ENCODE peak calls at places on chromosomes 13 and 19, in nine cellular contexts. One of them, this sample, is unnamed. For H3K4me1, the result is how much of the 10 kb centered on the place peaks cover.

GRCh38 chr13:39956036-39956435 is 300.6 kb downstream of the COG6 start:
- DNase-seq in right cardiac atrium: no peak
- DNase-seq in mucosa of descending colon: no peak
- DNase-seq in neural progenitor cell: no peak
- DNase-seq in CD8-positive, alpha-beta T cell: no peak
- DNase-seq in A549: no peak
- DNase-seq in thoracic aorta: no peak
- DNase-seq in stomach: no peak
- DNase-seq in cardiac muscle cell: no peak
- DNase-seq in this sample: no peak

GRCh38 chr19:2371656-2372055 is 11.6 kb downstream of the TMPRSS9 start:
- DNase-seq in right cardiac atrium: no peak
- DNase-seq in mucosa of descending colon: no peak
- DNase-seq in neural progenitor cell: no peak
- DNase-seq in CD8-positive, alpha-beta T cell: no peak
- DNase-seq in A549: no peak
- DNase-seq in thoracic aorta: no peak
- DNase-seq in stomach: no peak
- DNase-seq in cardiac muscle cell: no peak
- DNase-seq in this sample: no peak

GRCh38 chr13:30696278-30697176 is 38.8 kb upstream of the ALOX5AP start:
- DNase-seq in right cardiac atrium: peak
- DNase-seq in mucosa of descending colon: no peak
- DNase-seq in neural progenitor cell: no peak
- DNase-seq in CD8-positive, alpha-beta T cell: no peak
- DNase-seq in A549: no peak
- DNase-seq in thoracic aorta: no peak
- DNase-seq in stomach: no peak
- DNase-seq in cardiac muscle cell: peak
- DNase-seq in this sample: no peak

GRCh38 chr19:16447015-16447384 is 24.8 kb downstream of the EPS15L1 start:
- DNase-seq in right cardiac atrium: peak
- DNase-seq in mucosa of descending colon: peak
- DNase-seq in neural progenitor cell: no peak
- DNase-seq in CD8-positive, alpha-beta T cell: peak
- DNase-seq in A549: no peak
- DNase-seq in thoracic aorta: no peak
- DNase-seq in stomach: peak
- DNase-seq in cardiac muscle cell: peak
- DNase-seq in this sample: peak

GRCh38 chr13:67935655-67936054 is 705.5 kb upstream of the PCDH9 start:
- DNase-seq in right cardiac atrium: no peak
- DNase-seq in mucosa of descending colon: no peak
- DNase-seq in neural progenitor cell: no peak
- DNase-seq in CD8-positive, alpha-beta T cell: no peak
- DNase-seq in A549: no peak
- DNase-seq in thoracic aorta: no peak
- DNase-seq in stomach: no peak
- DNase-seq in cardiac muscle cell: no peak
- DNase-seq in this sample: no peak

GRCh38 chr19:4456566-4456842 is 1.1 kb downstream of the UBXN6 start:
- DNase-seq in right cardiac atrium: no peak
- DNase-seq in mucosa of descending colon: no peak
- DNase-seq in neural progenitor cell: peak
- DNase-seq in CD8-positive, alpha-beta T cell: no peak
- DNase-seq in A549: no peak
- DNase-seq in thoracic aorta: no peak
- DNase-seq in stomach: no peak
- DNase-seq in cardiac muscle cell: peak
- DNase-seq in this sample: no peak

GRCh38 chr19:39987596-39987995 is 9.3 kb upstream of the ZNF546 start:
- DNase-seq in right cardiac atrium: no peak
- DNase-seq in mucosa of descending colon: no peak
- DNase-seq in neural progenitor cell: no peak
- DNase-seq in CD8-positive, alpha-beta T cell: no peak
- DNase-seq in A549: no peak
- DNase-seq in thoracic aorta: no peak
- DNase-seq in stomach: no peak
- DNase-seq in cardiac muscle cell: no peak
- DNase-seq in this sample: no peak

GRCh38 chr13:61685683-61686013 is 270.0 kb upstream of the PCDH20 start:
- DNase-seq in right cardiac atrium: no peak
- DNase-seq in mucosa of descending colon: no peak
- DNase-seq in neural progenitor cell: peak
- DNase-seq in CD8-positive, alpha-beta T cell: no peak
- DNase-seq in A549: peak
- DNase-seq in thoracic aorta: no peak
- DNase-seq in stomach: no peak
- DNase-seq in cardiac muscle cell: peak
- DNase-seq in this sample: peak

GRCh38 chr13:26880741-26881140 is 120.2 kb upstream of the GPR12 start:
- DNase-seq in right cardiac atrium: no peak
- DNase-seq in mucosa of descending colon: no peak
- DNase-seq in neural progenitor cell: no peak
- DNase-seq in CD8-positive, alpha-beta T cell: no peak
- DNase-seq in A549: no peak
- DNase-seq in thoracic aorta: no peak
- DNase-seq in stomach: no peak
- DNase-seq in cardiac muscle cell: no peak
- DNase-seq in this sample: no peak

GRCh38 chr19:36207605-36208252 is 6.7 kb downstream of the ZNF565 start:
- DNase-seq in right cardiac atrium: no peak
- DNase-seq in mucosa of descending colon: no peak
- DNase-seq in neural progenitor cell: no peak
- DNase-seq in CD8-positive, alpha-beta T cell: no peak
- DNase-seq in A549: no peak
- DNase-seq in thoracic aorta: no peak
- DNase-seq in stomach: no peak
- DNase-seq in cardiac muscle cell: no peak
- DNase-seq in this sample: no peak

GRCh38 chr19:57192064-57192395 is 730 bp downstream of the ZNF264 start:
- DNase-seq in right cardiac atrium: no peak
- DNase-seq in mucosa of descending colon: no peak
- DNase-seq in neural progenitor cell: peak
- DNase-seq in CD8-positive, alpha-beta T cell: no peak
- DNase-seq in A549: peak
- DNase-seq in thoracic aorta: no peak
- DNase-seq in stomach: no peak
- DNase-seq in cardiac muscle cell: peak
- DNase-seq in this sample: no peak

GRCh38 chr13:83449666-83450395 is 432.4 kb downstream of the SLITRK1 start:
- DNase-seq in right cardiac atrium: no peak
- DNase-seq in mucosa of descending colon: no peak
- DNase-seq in neural progenitor cell: peak
- DNase-seq in CD8-positive, alpha-beta T cell: no peak
- DNase-seq in A549: peak
- DNase-seq in thoracic aorta: no peak
- DNase-seq in stomach: no peak
- DNase-seq in cardiac muscle cell: no peak
- DNase-seq in this sample: no peak

GRCh38 chr19:46998445-46999142 is 21.0 kb upstream of the NPAS1 start:
- DNase-seq in right cardiac atrium: no peak
- DNase-seq in mucosa of descending colon: no peak
- DNase-seq in neural progenitor cell: no peak
- DNase-seq in CD8-positive, alpha-beta T cell: no peak
- DNase-seq in A549: no peak
- DNase-seq in thoracic aorta: no peak
- DNase-seq in stomach: no peak
- DNase-seq in cardiac muscle cell: no peak
- DNase-seq in this sample: no peak

GRCh38 chr19:32396046-32396652 is 9.4 kb upstream of the DPY19L3 start:
- DNase-seq in right cardiac atrium: no peak
- DNase-seq in mucosa of descending colon: no peak
- DNase-seq in neural progenitor cell: no peak
- DNase-seq in CD8-positive, alpha-beta T cell: no peak
- DNase-seq in A549: no peak
- DNase-seq in thoracic aorta: no peak
- DNase-seq in stomach: no peak
- DNase-seq in cardiac muscle cell: no peak
- DNase-seq in this sample: no peak

GRCh38 chr13:29908411-29908810 is 58.0 kb upstream of the UBL3 start:
- DNase-seq in right cardiac atrium: peak
- DNase-seq in mucosa of descending colon: no peak
- DNase-seq in neural progenitor cell: no peak
- DNase-seq in CD8-positive, alpha-beta T cell: no peak
- DNase-seq in A549: no peak
- DNase-seq in thoracic aorta: no peak
- DNase-seq in stomach: no peak
- DNase-seq in cardiac muscle cell: no peak
- DNase-seq in this sample: no peak

GRCh38 chr13:46492946-46493345 is 60.0 kb upstream of the LRCH1 start:
- DNase-seq in right cardiac atrium: no peak
- DNase-seq in mucosa of descending colon: no peak
- DNase-seq in neural progenitor cell: peak
- DNase-seq in CD8-positive, alpha-beta T cell: no peak
- DNase-seq in A549: peak
- DNase-seq in thoracic aorta: no peak
- DNase-seq in stomach: no peak
- DNase-seq in cardiac muscle cell: peak
- DNase-seq in this sample: peak

GRCh38 chr19:34341935-34342680 is 22.9 kb upstream of the GPI start:
- DNase-seq in right cardiac atrium: no peak
- DNase-seq in mucosa of descending colon: no peak
- DNase-seq in neural progenitor cell: no peak
- DNase-seq in CD8-positive, alpha-beta T cell: no peak
- DNase-seq in A549: no peak
- DNase-seq in thoracic aorta: no peak
- DNase-seq in stomach: no peak
- DNase-seq in cardiac muscle cell: no peak
- DNase-seq in this sample: peak

GRCh38 chr13:110559986-110560385 is 1.5 kb downstream of the RAB20 start:
- DNase-seq in right cardiac atrium: no peak
- DNase-seq in mucosa of descending colon: no peak
- DNase-seq in neural progenitor cell: no peak
- DNase-seq in CD8-positive, alpha-beta T cell: no peak
- DNase-seq in A549: no peak
- DNase-seq in thoracic aorta: no peak
- DNase-seq in stomach: no peak
- DNase-seq in cardiac muscle cell: no peak
- DNase-seq in this sample: no peak
- H3K4me3 ChIP-seq in right cardiac atrium: peak
- H3K4me3 ChIP-seq in mucosa of descending colon: no peak
- H3K4me3 ChIP-seq in neural progenitor cell: no peak
- H3K4me3 ChIP-seq in CD8-positive, alpha-beta T cell: no peak
- H3K4me3 ChIP-seq in A549: no peak
- H3K4me3 ChIP-seq in thoracic aorta: peak
- H3K4me3 ChIP-seq in stomach: peak
- H3K4me3 ChIP-seq in cardiac muscle cell: no peak
- H3K4me3 ChIP-seq in this sample: peak

DNA sequence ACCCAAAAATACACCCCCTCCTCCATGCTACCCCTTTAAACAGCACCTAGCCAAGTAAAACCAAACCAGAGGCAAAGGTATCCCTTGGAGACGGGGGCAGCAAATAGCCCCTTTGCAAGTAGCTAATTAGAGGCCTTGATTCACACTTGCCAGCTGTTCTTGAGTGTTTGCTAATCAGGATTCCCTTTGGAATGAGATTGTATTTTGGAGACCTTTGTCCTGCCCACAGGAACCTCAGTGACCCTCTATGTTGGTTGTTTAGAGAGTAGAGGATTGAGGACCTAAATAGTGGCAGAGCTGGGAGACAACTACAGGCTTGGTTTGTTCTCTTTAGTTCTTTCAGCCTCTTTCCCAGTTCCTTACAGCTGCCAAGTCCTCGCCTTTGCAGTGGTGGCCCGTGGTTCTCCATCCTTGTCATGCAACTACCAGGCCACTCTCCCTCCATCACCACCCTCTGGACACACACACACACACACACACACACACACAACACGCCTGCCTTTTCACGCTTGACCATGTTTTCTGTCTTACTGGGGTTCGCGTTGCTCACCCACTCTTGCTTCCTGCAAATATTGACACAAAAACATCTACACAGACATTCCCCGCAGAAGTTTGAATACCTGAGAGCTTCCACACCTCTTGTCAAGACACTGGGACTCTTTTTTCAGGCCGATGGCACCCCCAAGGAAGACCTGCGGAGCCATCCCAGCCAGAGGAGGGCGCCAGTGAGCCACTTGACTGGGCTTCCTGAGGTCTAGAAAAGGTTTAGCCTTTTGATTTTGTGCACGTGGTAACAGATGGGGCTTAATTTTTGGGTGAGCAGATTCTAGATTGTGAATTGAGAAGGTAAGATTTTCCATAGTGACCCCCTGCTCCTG is 80.0 kb upstream of the GPR183 start:
- DNase-seq in right cardiac atrium: peak
- DNase-seq in mucosa of descending colon: peak
- DNase-seq in neural progenitor cell: peak
- DNase-seq in CD8-positive, alpha-beta T cell: peak
- DNase-seq in A549: peak
- DNase-seq in thoracic aorta: no peak
- DNase-seq in stomach: peak
- DNase-seq in cardiac muscle cell: peak
- DNase-seq in this sample: peak
- H3K4me1 ChIP-seq in right cardiac atrium: under half
- H3K4me1 ChIP-seq in mucosa of descending colon: under half
- H3K4me1 ChIP-seq in neural progenitor cell: under half
- H3K4me1 ChIP-seq in CD8-positive, alpha-beta T cell: half or more
- H3K4me1 ChIP-seq in A549: under half
- H3K4me1 ChIP-seq in thoracic aorta: under half
- H3K4me1 ChIP-seq in stomach: under half
- H3K4me1 ChIP-seq in cardiac muscle cell: under half
- H3K4me1 ChIP-seq in this sample: under half

DNA sequence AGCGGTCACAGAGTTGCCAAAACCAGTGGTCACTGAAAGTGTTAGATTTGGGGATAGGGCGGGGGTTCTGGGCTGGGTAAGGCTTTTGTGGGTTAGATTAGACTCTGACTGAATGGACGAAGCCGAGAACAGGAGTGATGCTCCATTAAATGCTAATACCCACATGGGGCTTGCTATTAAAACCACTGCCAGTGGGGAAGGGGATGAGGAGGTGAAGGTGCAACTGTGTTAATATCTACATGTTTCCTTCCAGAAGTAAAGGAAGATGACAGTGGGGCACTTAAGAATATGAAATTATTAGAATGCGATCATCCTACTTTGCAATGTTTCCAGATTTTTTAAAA is 573 bp upstream of the ZNF614 start:
- DNase-seq in right cardiac atrium: no peak
- DNase-seq in mucosa of descending colon: no peak
- DNase-seq in neural progenitor cell: no peak
- DNase-seq in CD8-positive, alpha-beta T cell: no peak
- DNase-seq in A549: no peak
- DNase-seq in thoracic aorta: no peak
- DNase-seq in stomach: no peak
- DNase-seq in cardiac muscle cell: no peak
- DNase-seq in this sample: no peak
- H3K4me3 ChIP-seq in right cardiac atrium: peak
- H3K4me3 ChIP-seq in mucosa of descending colon: peak
- H3K4me3 ChIP-seq in neural progenitor cell: peak
- H3K4me3 ChIP-seq in CD8-positive, alpha-beta T cell: peak
- H3K4me3 ChIP-seq in A549: peak
- H3K4me3 ChIP-seq in thoracic aorta: peak
- H3K4me3 ChIP-seq in stomach: peak
- H3K4me3 ChIP-seq in cardiac muscle cell: peak
- H3K4me3 ChIP-seq in this sample: peak

DNA sequence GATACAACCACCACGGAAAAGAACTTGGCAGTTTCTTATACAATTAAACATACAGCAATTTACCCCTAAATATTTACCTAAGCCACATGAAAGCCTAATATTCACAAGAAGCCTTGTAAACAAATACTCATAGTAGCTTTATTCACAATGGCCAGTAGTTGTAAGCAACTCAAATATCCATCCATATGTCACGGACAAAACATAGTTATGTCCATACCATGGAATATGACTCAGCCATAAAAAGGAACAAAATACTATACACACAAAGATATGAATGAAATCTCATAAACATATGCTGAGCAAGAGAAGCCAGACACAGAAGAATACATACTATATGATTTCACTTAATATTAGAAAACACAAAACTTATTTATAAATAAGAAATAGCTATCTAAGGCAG is 12.9 kb downstream of the PSPC1 start:
- DNase-seq in right cardiac atrium: no peak
- DNase-seq in mucosa of descending colon: no peak
- DNase-seq in neural progenitor cell: no peak
- DNase-seq in CD8-positive, alpha-beta T cell: no peak
- DNase-seq in A549: no peak
- DNase-seq in thoracic aorta: no peak
- DNase-seq in stomach: no peak
- DNase-seq in cardiac muscle cell: no peak
- DNase-seq in this sample: no peak
- H3K4me1 ChIP-seq in right cardiac atrium: under half
- H3K4me1 ChIP-seq in mucosa of descending colon: under half
- H3K4me1 ChIP-seq in neural progenitor cell: under half
- H3K4me1 ChIP-seq in CD8-positive, alpha-beta T cell: under half
- H3K4me1 ChIP-seq in A549: under half
- H3K4me1 ChIP-seq in thoracic aorta: under half
- H3K4me1 ChIP-seq in stomach: under half
- H3K4me1 ChIP-seq in cardiac muscle cell: under half
- H3K4me1 ChIP-seq in this sample: under half

This sample was measured in Caco-2.